ENCODE peak calls at places on chromosomes 1 and 21, in four cellular contexts. Z is fibroblast of lung, I is neural progenitor cell, P is colonic mucosa. R is an unnamed sample.

GRCh38 chr1:165647517-165647916 is 16.5 kb downstream of the MGST3 start:
- DNase-seq in I (no peak), P (no peak), Z (no peak), R (no peak)

GRCh38 chr1:151814971-151815545 is 9.8 kb upstream of the LINGO4 start:
- DNase-seq in I (no peak), Z (no peak), P (no peak), R (no peak)

GRCh38 chr1:1960480-1961196 is 41.6 kb upstream of the TMEM52 start:
- DNase-seq in P (no peak), I (no peak), Z (no peak), R (no peak)

GRCh38 chr1:44501022-44501910 is 96.2 kb downstream of the RNF220 start:
- DNase-seq in P (no peak), I (peak), Z (no peak), R (no peak)

GRCh38 chr1:185646202-185646683 is 87.9 kb upstream of the HMCN1 start:
- DNase-seq in P (peak), Z (peak), I (peak), R (no peak)

GRCh38 chr1:158180741-158181576 is at the start of gene CD1D:
- DNase-seq in Z (peak), I (peak), P (peak), R (peak)

GRCh38 chr1:16152521-16153087 is 3.3 kb downstream of the EPHA2 start:
- DNase-seq in P (peak), Z (peak), I (peak), R (no peak)

GRCh38 chr1:183043872-183044859 is 20.9 kb downstream of the LAMC1 start:
- DNase-seq in P (no peak), I (no peak), Z (peak), R (no peak)

GRCh38 chr1:8903908-8904650 is 25.6 kb upstream of the ENO1 start:
- DNase-seq in I (no peak), Z (peak), P (no peak), R (no peak)

GRCh38 chr1:187848321-187848720 is 1019.6 kb downstream of the PLA2G4A start:
- DNase-seq in Z (no peak), P (no peak), I (no peak), R (no peak)

GRCh38 chr1:187682112-187682511 is 853.4 kb downstream of the PLA2G4A start:
- DNase-seq in P (no peak), Z (no peak), I (no peak), R (no peak)

GRCh38 chr1:60903591-60903990 is 178.8 kb upstream of the NFIA start:
- DNase-seq in Z (peak), I (no peak), P (no peak), R (no peak)

GRCh38 chr1:214216031-214216430 is 64.9 kb upstream of the SMYD2 start:
- DNase-seq in Z (no peak), I (no peak), P (no peak), R (no peak)

GRCh38 chr1:169193191-169193850 is 86.8 kb downstream of the ATP1B1 start:
- DNase-seq in I (no peak), Z (peak), P (no peak), R (no peak)

GRCh38 chr1:220278991-220279390 is 6.7 kb upstream of the RAB3GAP2 start:
- DNase-seq in P (no peak), I (no peak), Z (peak), R (no peak)

GRCh38 chr1:90721210-90722194 is 4.4 kb upstream of the BARHL2 start:
- DNase-seq in I (peak), P (peak), Z (peak), R (peak)

GRCh38 chr1:66605419-66605997 is 71.6 kb downstream of the SGIP1 start:
- DNase-seq in Z (no peak), P (no peak), I (no peak), R (no peak)

GRCh38 chr1:66606359-66607142 is 72.6 kb downstream of the SGIP1 start:
- DNase-seq in I (no peak), P (no peak), Z (no peak), R (no peak)

GRCh38 chr1:66613187-66613586 is 79.2 kb downstream of the SGIP1 start:
- DNase-seq in I (no peak), Z (no peak), P (no peak), R (no peak)

GRCh38 chr1:66607458-66607857 is 73.5 kb downstream of the SGIP1 start:
- DNase-seq in I (peak), P (no peak), Z (no peak), R (no peak)
- TF ChIP-seq CTCF in I (peak), P (no peak), Z (no peak), R (no peak)

GRCh38 chr1:7755448-7755847 is 15.6 kb upstream of the VAMP3 start:
- DNase-seq in I (peak), P (no peak), Z (peak), R (no peak)
- TF ChIP-seq CTCF in I (peak), P (no peak), Z (peak), R (peak)

GRCh38 chr1:14949270-14949835 is 204.2 kb upstream of the TMEM51 start:
- DNase-seq in P (no peak), Z (no peak), I (no peak), R (no peak)
- TF ChIP-seq CTCF in P (no peak), Z (no peak), I (no peak), R (no peak)

GRCh38 chr21:19987671-19988070 is 1010.5 kb upstream of the NCAM2 start:
- DNase-seq in P (no peak), I (no peak), Z (no peak), R (no peak)

GRCh38 chr21:19986396-19986795 is 1011.8 kb upstream of the NCAM2 start:
- DNase-seq in I (no peak), P (no peak), Z (no peak), R (no peak)

GRCh38 chr21:19981938-19982337 is 1016.3 kb upstream of the NCAM2 start:
- DNase-seq in P (no peak), Z (no peak), I (no peak), R (no peak)
- TF ChIP-seq CTCF in P (no peak), Z (no peak), I (peak), R (no peak)

GRCh38 chr21:42496120-42496838 is at the start of gene RSPH1:
- DNase-seq in Z (peak), I (peak), P (peak), R (peak)

GRCh38 chr21:42495027-42495426 is 997 bp downstream of the RSPH1 start:
- DNase-seq in P (no peak), I (no peak), Z (no peak), R (no peak)

GRCh38 chr21:42498012-42498411 is 2.0 kb upstream of the RSPH1 start:
- DNase-seq in Z (no peak), I (no peak), P (no peak), R (no peak)

GRCh38 chr21:42496839-42497202 is 797 bp upstream of the RSPH1 start:
- DNase-seq in Z (no peak), P (peak), I (peak), R (no peak)

DNA sequence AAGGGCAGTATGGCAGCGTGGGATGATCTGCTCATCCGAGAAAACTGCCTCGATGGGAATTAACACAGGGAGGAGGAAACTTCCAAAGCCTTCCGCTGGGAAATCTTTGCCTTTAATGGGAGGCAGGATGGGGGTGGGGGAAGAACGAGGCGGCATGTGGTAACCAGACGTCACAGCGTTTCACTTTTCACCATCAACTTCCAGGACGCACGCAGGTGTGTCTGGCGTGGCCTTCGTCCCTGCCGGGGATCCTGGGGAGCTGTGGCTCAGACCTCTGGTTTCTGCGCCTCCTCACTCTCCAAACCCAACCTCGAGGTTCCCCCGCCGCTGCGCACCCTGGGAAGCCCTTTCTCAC is 282 bp downstream of the RSPH1 start:
- DNase-seq in P (peak), I (no peak), Z (no peak), R (no peak)
- TF ChIP-seq CTCF in P (no peak), I (no peak), Z (no peak), R (no peak)

DNA sequence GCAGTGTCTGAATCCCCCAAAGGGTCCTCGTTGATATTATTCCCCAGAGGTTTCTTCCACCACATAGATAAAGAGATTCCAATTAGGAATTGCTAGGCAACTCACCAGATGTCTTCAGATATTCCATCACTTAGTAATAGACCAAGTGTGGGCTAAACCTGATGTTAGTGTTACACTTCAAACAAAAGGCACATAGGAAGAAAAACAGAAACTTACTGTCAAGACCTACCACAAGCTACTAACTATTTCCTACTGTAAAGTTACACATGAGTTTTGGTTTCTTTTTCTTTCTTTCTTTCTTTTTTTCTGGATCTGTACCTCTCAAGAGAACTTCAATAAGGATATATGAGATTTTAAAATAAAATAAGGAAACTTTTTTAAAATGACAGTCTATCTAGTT is 879.1 kb upstream of the NEGR1 start:
- DNase-seq in P (no peak), I (no peak), Z (peak), R (no peak)
- TF ChIP-seq CTCF in P (no peak), I (no peak), Z (no peak), R (no peak)

GRCh38 chr21:37527716-37528115 is 161.1 kb downstream of the DYRK1A start:
- DNase-seq in I (no peak), P (no peak), Z (no peak), R (no peak)
- TF ChIP-seq CTCF in I (no peak), P (no peak), Z (no peak), R (no peak)

GRCh38 chr1:227662933-227663332 is 72.2 kb downstream of the JMJD4 start:
- DNase-seq in Z (no peak), P (no peak), I (no peak), R (no peak)

GRCh38 chr1:227666286-227666685 is 68.8 kb downstream of the JMJD4 start:
- DNase-seq in I (no peak), Z (no peak), P (no peak), R (no peak)

GRCh38 chr1:227661495-227661894 is 73.6 kb downstream of the JMJD4 start:
- DNase-seq in Z (no peak), P (no peak), I (no peak), R (no peak)
- TF ChIP-seq CTCF in Z (no peak), P (no peak), I (peak), R (no peak)

GRCh38 chr1:903305-903704 is 20.4 kb upstream of the SAMD11 start:
- DNase-seq in P (no peak), I (no peak), Z (no peak), R (peak)

GRCh38 chr1:905811-906531 is 17.8 kb upstream of the SAMD11 start:
- DNase-seq in P (no peak), Z (no peak), I (peak), R (no peak)

GRCh38 chr1:905071-905749 is 18.5 kb upstream of the SAMD11 start:
- DNase-seq in P (peak), I (peak), Z (peak), R (peak)

GRCh38 chr1:903721-904270 is 19.9 kb upstream of the SAMD11 start:
- DNase-seq in Z (no peak), I (peak), P (no peak), R (peak)

DNA sequence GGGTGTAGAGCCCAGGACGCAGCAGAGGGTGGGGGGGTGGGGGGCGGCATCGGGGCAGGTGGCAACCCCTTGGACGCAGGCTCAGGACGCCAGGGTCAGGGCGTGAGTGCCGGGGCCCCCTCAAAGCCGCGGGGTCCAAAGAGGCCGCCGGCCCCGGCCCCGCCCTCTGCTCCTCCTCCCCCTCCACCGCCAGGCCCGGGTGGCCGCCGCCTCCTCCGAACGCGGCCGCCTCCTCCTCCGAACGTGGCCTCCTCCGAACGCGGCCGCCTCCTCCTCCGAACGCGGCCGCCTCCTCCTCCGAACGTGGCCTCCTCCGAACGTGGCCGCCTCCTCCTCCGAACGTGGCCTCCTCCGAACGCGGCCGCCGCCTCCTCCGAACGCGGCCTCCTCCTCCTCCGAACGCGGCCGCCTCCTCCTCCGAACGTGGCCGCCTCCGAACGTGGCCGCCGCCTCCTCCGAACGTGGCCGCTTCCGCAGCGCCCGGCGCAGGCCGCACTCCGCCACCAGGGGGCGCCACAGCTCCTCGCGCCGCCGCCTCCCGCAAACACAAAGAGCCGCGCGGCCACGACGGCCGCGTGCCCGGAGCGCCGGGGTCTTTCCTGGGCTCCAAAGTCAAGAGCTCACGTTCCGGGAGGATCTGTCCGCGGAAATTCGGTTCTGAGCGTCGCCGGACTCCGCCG is 19.3 kb upstream of the SAMD11 start:
- DNase-seq in I (peak), Z (peak), P (peak), R (peak)
- TF ChIP-seq CTCF in I (peak), Z (peak), P (peak), R (peak)